ENCODE peak calls at places on chromosome 20, in four cellular contexts. Q is M059J, C is NCI-H1105, A is H1. R is an unnamed sample.

GRCh38 chr20:14865169-14865568 is 527.8 kb upstream of the FLRT3 start:
- DNase-seq in Q (peak; percentile 13), C (no peak), A (no peak), R (no peak)

GRCh38 chr20:37090357-37090871 is 5.4 kb downstream of the RBL1 start:
- DNase-seq in Q (no peak), C (no peak), A (no peak), R (no peak)

GRCh38 chr20:41509316-41509715 is 108.9 kb downstream of the CHD6 start:
- DNase-seq in Q (no peak), C (no peak), A (no peak), R (no peak)

GRCh38 chr20:51574248-51575033 is 31.9 kb upstream of the NFATC2 start:
- DNase-seq in Q (peak; percentile 24), C (no peak), A (no peak), R (no peak)

GRCh38 chr20:32908334-32909292 is 49.9 kb downstream of the EFCAB8 start:
- DNase-seq in Q (no peak), C (no peak), A (no peak), R (no peak)

GRCh38 chr20:4667836-4668235 is 53.9 kb upstream of the PRND start:
- DNase-seq in Q (no peak), C (no peak), A (no peak), R (no peak)

GRCh38 chr20:43658723-43659419 is 8.0 kb upstream of the MYBL2 start:
- DNase-seq in Q (no peak), C (no peak), A (no peak), R (no peak)

GRCh38 chr20:57753332-57754164 is 43.7 kb upstream of the PMEPA1 start:
- DNase-seq in Q (no peak), C (peak; percentile 21), A (no peak), R (no peak)

GRCh38 chr20:46583411-46584214 is 33.2 kb upstream of the OCSTAMP start:
- DNase-seq in Q (no peak), C (no peak), A (peak; percentile 80), R (no peak)

GRCh38 chr20:7760261-7761048 is 179.8 kb downstream of the HAO1 start:
- DNase-seq in Q (no peak), C (no peak), A (no peak), R (no peak)

GRCh38 chr20:52075400-52075799 is 116.2 kb downstream of the ZFP64 start:
- DNase-seq in Q (no peak), C (no peak), A (no peak), R (no peak)

GRCh38 chr20:3739054-3739925 is 6.8 kb downstream of the HSPA12B start:
- DNase-seq in Q (no peak), C (no peak), A (no peak), R (no peak)

GRCh38 chr20:5353624-5354496 is 37.1 kb upstream of the PROKR2 start:
- DNase-seq in Q (peak; percentile 83), C (no peak), A (no peak), R (no peak)

GRCh38 chr20:49496526-49497216 is 14.2 kb upstream of the KCNB1 start:
- DNase-seq in Q (no peak), C (no peak), A (no peak), R (no peak)

GRCh38 chr20:2358006-2358405 is 22.7 kb upstream of the TGM6 start:
- DNase-seq in Q (peak; percentile 51), C (no peak), A (no peak), R (no peak)

GRCh38 chr20:19699132-19699971 is 58.7 kb upstream of the RIN2 start:
- DNase-seq in Q (peak; percentile 97), C (no peak), A (no peak), R (no peak)

GRCh38 chr20:38073307-38074010 is 39.9 kb downstream of the RPRD1B start:
- DNase-seq in Q (peak; percentile 93), C (peak; percentile 34), A (no peak), R (no peak)

GRCh38 chr20:2771631-2772080 is 28.8 kb downstream of the CPXM1 start:
- DNase-seq in Q (peak; percentile 67), C (no peak), A (no peak), R (no peak)

GRCh38 chr20:19466204-19466928 is 253.9 kb downstream of the SLC24A3 start:
- DNase-seq in Q (no peak), C (no peak), A (no peak), R (peak; percentile 79)

GRCh38 chr20:36684747-36685146 is 38.8 kb upstream of the SLA2 start:
- DNase-seq in Q (no peak), C (no peak), A (no peak), R (no peak)

GRCh38 chr20:11958852-11959251 is 41.2 kb downstream of the BTBD3 start:
- DNase-seq in Q (no peak), C (no peak), A (no peak), R (no peak)

GRCh38 chr20:34955232-34956040 is at the start of the genes GSS and MYH7B:
- DNase-seq in Q (peak; percentile 98), C (peak; percentile 97), A (peak; percentile 96), R (peak; percentile 94)

GRCh38 chr20:53693265-53693871 is 99.7 kb upstream of the ZNF217 start:
- DNase-seq in Q (no peak), C (no peak), A (no peak), R (no peak)

GRCh38 chr20:57702091-57702490 is 7.7 kb downstream of the PMEPA1 start:
- DNase-seq in Q (no peak), C (no peak), A (no peak), R (no peak)

GRCh38 chr20:54716169-54716747 is 240.9 kb downstream of the DOK5 start:
- DNase-seq in Q (no peak), C (no peak), A (no peak), R (no peak)

GRCh38 chr20:48815537-48815936 is 12.3 kb downstream of the PREX1 start:
- DNase-seq in Q (no peak), C (no peak), A (no peak), R (no peak)

GRCh38 chr20:24066075-24066700 is 77.6 kb upstream of the GGTLC1 start:
- DNase-seq in Q (no peak), C (no peak), A (no peak), R (no peak)

GRCh38 chr20:63544958-63545516 is 2.5 kb downstream of the SRMS start:
- DNase-seq in Q (peak; percentile 74), C (no peak), A (no peak), R (no peak)

GRCh38 chr20:57656821-57657536 is 36.8 kb upstream of the ZBP1 start:
- DNase-seq in Q (no peak), C (no peak), A (no peak), R (no peak)

GRCh38 chr20:20812141-20812540 is 99.7 kb upstream of the RALGAPA2 start:
- DNase-seq in Q (no peak), C (no peak), A (no peak), R (no peak)

GRCh38 chr20:24608926-24609667 is 139.7 kb downstream of the SYNDIG1 start:
- DNase-seq in Q (no peak), C (no peak), A (no peak), R (no peak)

R was measured in NCI-H1092.